ENCODE peak calls at places on chromosomes 4 and X, in nine cellular contexts. A is HAP-1; N is upper lobe of right lung; T is left ventricle myocardium inferior; V is Panc1; H is neural progenitor cell; Q is pancreas; F is CD8-positive, alpha-beta memory T cell; K is tibial nerve. O is an unnamed sample. For H3K27me3 and H3K9me3, the result is how much of the 10 kb centered on the place peaks cover.

GRCh38 chr4:185235480-185236154 is 26.2 kb downstream of the SNX25 start:
- DNase-seq in A (peak), N (no peak), T (no peak), V (no peak), H (no peak), Q (no peak), F (no peak), K (no peak), O (no peak)

GRCh38 chr4:82388405-82388804 is 14.6 kb upstream of the HNRNPD start:
- DNase-seq in A (no peak), N (no peak), T (no peak), V (no peak), H (no peak), Q (no peak), F (no peak), K (no peak), O (no peak)

GRCh38 chrX:104085919-104086318 is 9.9 kb upstream of the TMSB15C start:
- DNase-seq in A (no peak), N (no peak), T (no peak), V (no peak), H (no peak), Q (no peak), F (no peak), K (no peak), O (no peak)

GRCh38 chr4:88077911-88078310 is 70.5 kb downstream of the PKD2 start:
- DNase-seq in A (no peak), N (no peak), T (no peak), V (no peak), H (no peak), Q (no peak), F (no peak), K (peak), O (no peak)

GRCh38 chrX:150548684-150549083 is 19.7 kb upstream of the MTM1 start:
- DNase-seq in A (no peak), N (no peak), T (no peak), V (no peak), H (no peak), Q (no peak), F (no peak), K (no peak), O (no peak)

GRCh38 chr4:104424368-104424921 is 70.2 kb downstream of the CXXC4 start:
- DNase-seq in A (peak), N (no peak), T (no peak), V (no peak), H (peak), Q (no peak), F (no peak), K (no peak), O (peak)

GRCh38 chrX:71515039-71515398 is 17.9 kb upstream of the OGT start:
- DNase-seq in A (no peak), N (no peak), T (peak), V (no peak), H (no peak), Q (no peak), F (no peak), K (peak), O (no peak)

GRCh38 chrX:56503941-56504673 is 59.3 kb upstream of the UBQLN2 start:
- DNase-seq in A (no peak), N (no peak), T (no peak), V (no peak), H (no peak), Q (no peak), F (no peak), K (no peak), O (no peak)

DNA sequence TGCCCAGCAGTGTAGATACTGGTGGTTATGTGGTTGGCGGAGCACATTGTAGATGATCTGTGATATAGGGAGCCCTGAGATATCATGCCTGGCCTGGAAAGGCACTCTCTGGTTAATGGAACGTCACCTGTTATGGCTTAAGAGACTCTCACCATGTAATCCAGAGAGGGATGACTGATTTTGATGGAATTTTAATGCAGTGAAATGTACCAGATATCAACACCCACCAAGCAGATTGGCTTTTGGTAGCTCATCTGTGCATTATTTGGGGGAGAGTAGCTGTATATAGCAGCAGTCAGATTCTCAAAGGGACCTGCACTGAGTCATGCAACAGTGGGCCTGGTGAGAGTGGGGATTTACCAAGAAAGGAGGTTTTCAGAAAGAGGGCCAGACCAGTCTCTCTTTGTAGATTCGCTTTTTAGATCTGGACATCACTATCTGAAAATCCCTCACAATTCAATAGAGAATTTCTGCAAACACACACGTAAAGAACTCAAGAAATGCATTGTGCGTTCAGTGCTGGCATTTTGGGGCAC is 17.3 kb downstream of the TSC22D3 start:
- DNase-seq in A (no peak), N (no peak), T (no peak), V (no peak), H (no peak), Q (no peak), F (no peak), K (no peak), O (no peak)
- H3K27me3 ChIP-seq in A (under half), N (under half), T (under half), V (under half), H (under half), Q (under half), F (under half), K (under half), O (under half)

DNA sequence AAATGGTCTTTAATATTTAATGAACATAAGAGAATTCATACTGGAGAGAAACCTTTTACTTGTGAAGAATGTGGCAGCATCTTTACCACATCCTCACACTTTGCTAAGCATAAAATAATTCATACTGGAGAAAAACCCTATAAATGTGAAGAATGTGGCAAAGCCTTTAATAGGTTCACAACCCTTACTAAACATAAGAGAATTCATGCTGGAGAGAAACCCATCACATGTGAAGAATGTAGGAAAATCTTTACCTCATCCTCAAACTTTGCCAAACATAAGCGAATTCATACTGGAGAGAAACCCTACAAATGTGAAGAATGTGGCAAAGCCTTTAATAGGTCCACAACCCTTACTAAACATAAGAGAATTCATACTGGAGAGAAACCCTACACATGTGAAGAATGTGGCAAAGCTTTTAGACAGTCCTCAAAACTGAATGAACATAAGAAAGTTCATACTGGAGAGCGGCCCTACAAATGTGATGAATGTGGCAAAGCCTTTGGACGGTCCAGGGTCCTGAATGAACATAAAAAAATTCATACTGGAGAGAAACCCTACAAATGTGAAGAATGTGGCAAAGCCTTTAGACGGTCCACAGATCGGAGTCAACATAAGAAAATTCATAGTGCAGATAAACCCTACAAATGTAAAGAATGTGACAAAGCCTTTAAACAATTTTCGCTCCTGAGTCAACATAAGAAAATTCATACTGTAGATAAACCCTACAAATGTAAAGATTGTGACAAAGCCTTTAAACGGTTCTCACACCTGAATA is 35.6 kb downstream of the ZNF141 start:
- DNase-seq in A (no peak), N (no peak), T (no peak), V (no peak), H (no peak), Q (no peak), F (no peak), K (no peak), O (no peak)
- H3K9me3 ChIP-seq in A (under half), N (half or more), T (half or more), V (under half), H (half or more), Q (under half), F (half or more), K (half or more), O (under half)

GRCh38 chr4:121118344-121118743 is 45.8 kb downstream of the TNIP3 start:
- DNase-seq in A (no peak), N (no peak), T (no peak), V (no peak), H (no peak), Q (no peak), F (no peak), K (no peak), O (no peak)

GRCh38 chr4:121112530-121112929 is 40.2 kb upstream of the NDNF start:
- DNase-seq in A (no peak), N (no peak), T (no peak), V (no peak), H (no peak), Q (no peak), F (no peak), K (no peak), O (no peak)

GRCh38 chr4:121114756-121115155 is 42.4 kb upstream of the NDNF start:
- DNase-seq in A (no peak), N (no peak), T (no peak), V (no peak), H (no peak), Q (no peak), F (no peak), K (no peak), O (no peak)

GRCh38 chr4:121108557-121108956 is 36.2 kb upstream of the NDNF start:
- DNase-seq in A (no peak), N (no peak), T (no peak), V (no peak), H (no peak), Q (no peak), F (no peak), K (no peak), O (no peak)

DNA sequence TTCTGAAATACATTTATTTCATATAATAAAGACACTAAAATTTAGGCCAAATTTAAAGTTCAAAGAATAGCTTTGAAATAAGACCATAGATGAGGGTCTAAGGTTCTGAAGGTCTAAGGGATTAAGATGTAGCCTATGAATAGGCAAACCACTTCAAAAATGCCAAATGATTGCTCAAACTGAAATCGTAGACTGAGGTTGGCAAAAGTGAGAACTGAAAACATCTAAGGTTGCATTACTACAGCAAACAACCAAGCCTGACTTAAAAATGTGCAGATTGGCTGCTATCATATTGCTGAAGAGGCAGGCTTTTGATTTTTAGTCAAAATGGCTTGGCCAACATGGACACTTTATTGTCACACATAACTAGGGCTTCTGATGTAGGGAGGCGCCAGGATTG is 41.3 kb upstream of the NDNF start:
- DNase-seq in A (no peak), N (no peak), T (no peak), V (no peak), H (no peak), Q (no peak), F (no peak), K (no peak), O (no peak)
- H3K4me3 ChIP-seq in A (no peak), N (no peak), T (no peak), V (no peak), H (no peak), Q (no peak), F (no peak), K (no peak), O (no peak)

GRCh38 chr4:46387956-46388355 is 2.0 kb downstream of the GABRA2 start:
- DNase-seq in A (no peak), N (no peak), T (no peak), V (no peak), H (no peak), Q (no peak), F (no peak), K (no peak), O (no peak)
- H3K27me3 ChIP-seq in A (under half), N (under half), T (half or more), V (under half), H (half or more), Q (under half), F (under half), K (under half), O (half or more)

GRCh38 chrX:67622053-67622452 is 78.2 kb downstream of the AR start:
- DNase-seq in A (no peak), N (no peak), T (no peak), V (no peak), H (no peak), Q (no peak), F (no peak), K (no peak), O (no peak)
- H3K9me3 ChIP-seq in A (under half), N (under half), T (under half), V (under half), H (under half), Q (under half), F (under half), K (under half), O (under half)

GRCh38 chr4:20252656-20253271 is 1.1 kb downstream of the SLIT2 start:
- DNase-seq in A (peak), N (peak), T (peak), V (no peak), H (peak), Q (peak), F (no peak), K (peak), O (peak)

GRCh38 chr4:20249333-20249732 is 2.4 kb upstream of the SLIT2 start:
- DNase-seq in A (no peak), N (no peak), T (no peak), V (no peak), H (peak), Q (no peak), F (no peak), K (no peak), O (peak)

GRCh38 chr4:20251796-20252655 is at the start of gene SLIT2:
- DNase-seq in A (peak), N (peak), T (peak), V (no peak), H (peak), Q (peak), F (no peak), K (peak), O (peak)

GRCh38 chr4:20253272-20253798 is 1.6 kb downstream of the SLIT2 start:
- DNase-seq in A (peak), N (peak), T (no peak), V (no peak), H (no peak), Q (no peak), F (no peak), K (no peak), O (peak)

GRCh38 chr4:20251061-20251795 is 477 bp upstream of the SLIT2 start:
- DNase-seq in A (no peak), N (no peak), T (no peak), V (no peak), H (no peak), Q (no peak), F (no peak), K (no peak), O (peak)
- H3K4me3 ChIP-seq in A (peak), N (peak), T (peak), V (no peak), H (peak), Q (peak), F (no peak), K (peak), O (peak)

DNA sequence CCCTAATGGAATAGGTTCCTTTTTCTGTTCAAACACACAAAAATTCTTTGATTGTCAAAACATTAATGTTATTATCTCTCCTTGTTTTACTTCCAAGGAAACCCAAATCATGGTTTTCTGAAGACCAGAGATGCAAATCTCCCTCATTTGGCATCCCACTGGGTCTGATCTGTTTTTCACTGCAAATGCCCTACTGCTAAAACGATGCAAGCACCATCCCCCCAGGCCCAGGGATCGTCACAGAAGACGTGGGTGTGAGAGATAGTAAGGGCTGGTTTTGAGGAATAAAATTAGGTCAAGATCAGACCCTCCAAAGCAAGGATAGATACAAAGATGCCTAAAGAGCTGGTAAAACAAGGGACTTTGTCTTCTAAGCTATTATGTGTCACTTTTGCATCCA is 33.6 kb downstream of the GSPT2 start:
- DNase-seq in A (no peak), N (no peak), T (no peak), V (no peak), H (no peak), Q (no peak), F (no peak), K (no peak), O (no peak)
- H3K27me3 ChIP-seq in A (under half), N (under half), T (under half), V (under half), H (under half), Q (under half), F (under half), K (under half), O (under half)

GRCh38 chrX:48705876-48706275 is 9.3 kb downstream of the SUV39H1 start:
- DNase-seq in A (no peak), N (no peak), T (no peak), V (no peak), H (no peak), Q (no peak), F (no peak), K (no peak), O (no peak)
- H3K9me3 ChIP-seq in A (under half), N (under half), T (under half), V (under half), H (under half), Q (under half), F (under half), K (under half), O (under half)